ENCODE peak calls at places on chromosomes 2 and 18, in nine cellular contexts. T, S, K, H, G, V, Q, O and P are unnamed samples. For H3K9me3 and H3K4me1, the result is how much of the 10 kb centered on the place peaks cover.

GRCh38 chr2:120320318-120320851 is 25.6 kb upstream of the INHBB start:
- DNase-seq in K (no peak), Q (no peak), S (no peak), H (no peak), V (no peak), O (no peak), G (no peak), T (peak), P (no peak)

GRCh38 chr2:203636896-203637818 is 69.3 kb upstream of the CD28 start:
- DNase-seq in K (no peak), V (no peak), S (peak), T (no peak), O (peak), H (no peak), G (no peak), Q (no peak), P (no peak)

GRCh38 chr2:8575011-8575750 is 106.7 kb upstream of the ID2 start:
- DNase-seq in H (peak), O (no peak), G (no peak), T (peak), S (no peak), K (peak), Q (no peak), V (peak), P (no peak)

GRCh38 chr2:76391663-76392062 is 680.9 kb upstream of the GCFC2 start:
- DNase-seq in S (no peak), Q (peak), G (no peak), H (no peak), K (no peak), V (no peak), T (no peak), O (no peak), P (no peak)

GRCh38 chr2:109209412-109209811 is 80.4 kb downstream of the SH3RF3 start:
- DNase-seq in V (no peak), T (peak), O (peak), G (no peak), K (no peak), S (no peak), Q (no peak), H (no peak), P (no peak)

GRCh38 chr2:121777699-121778058 is 22.2 kb downstream of the TSN start:
- DNase-seq in H (no peak), V (no peak), S (no peak), G (no peak), T (peak), Q (no peak), O (no peak), K (no peak), P (no peak)

GRCh38 chr2:215796160-215796559 is 217.2 kb downstream of the MREG start:
- DNase-seq in T (peak), G (no peak), Q (no peak), H (no peak), K (no peak), V (no peak), O (peak), S (no peak), P (no peak)

GRCh38 chr2:213806125-213806726 is 522.0 kb downstream of the SPAG16 start:
- DNase-seq in H (no peak), V (no peak), O (no peak), S (no peak), G (no peak), T (peak), K (no peak), Q (no peak), P (no peak)

GRCh38 chr2:120360307-120360855 is 14.4 kb downstream of the INHBB start:
- DNase-seq in T (peak), G (no peak), S (no peak), K (no peak), O (no peak), Q (no peak), V (no peak), H (no peak), P (no peak)

GRCh38 chr2:222903234-222904220 is 42.7 kb downstream of the ACSL3 start:
- DNase-seq in Q (peak), T (peak), H (peak), V (peak), K (peak), O (peak), G (no peak), S (no peak), P (peak)

GRCh38 chr2:174335605-174336402 is 1.1 kb downstream of the SP9 start:
- DNase-seq in H (no peak), Q (no peak), S (no peak), V (no peak), K (peak), T (no peak), G (no peak), O (peak), P (no peak)

GRCh38 chr2:27281855-27282559 is at the start of gene TRIM54:
- DNase-seq in S (no peak), V (no peak), H (no peak), O (peak), Q (peak), T (peak), G (no peak), K (no peak), P (peak)

GRCh38 chr2:42761554-42761953 is 2.4 kb downstream of the OXER1 start:
- DNase-seq in V (no peak), H (no peak), Q (no peak), S (no peak), O (no peak), K (no peak), T (no peak), G (no peak), P (no peak)

GRCh38 chr2:15354596-15355359 is 206.4 kb downstream of the NBAS start:
- DNase-seq in S (no peak), V (no peak), Q (no peak), O (peak), H (no peak), K (no peak), T (no peak), G (no peak), P (no peak)

GRCh38 chr2:42513252-42513918 is 19.6 kb upstream of the KCNG3 start:
- DNase-seq in V (no peak), S (no peak), O (peak), G (no peak), H (peak), T (peak), K (no peak), Q (peak), P (peak)

GRCh38 chr2:6883448-6884122 is 6.0 kb downstream of the RSAD2 start:
- DNase-seq in O (no peak), T (no peak), H (no peak), Q (peak), K (no peak), V (no peak), S (no peak), G (no peak), P (no peak)

DNA sequence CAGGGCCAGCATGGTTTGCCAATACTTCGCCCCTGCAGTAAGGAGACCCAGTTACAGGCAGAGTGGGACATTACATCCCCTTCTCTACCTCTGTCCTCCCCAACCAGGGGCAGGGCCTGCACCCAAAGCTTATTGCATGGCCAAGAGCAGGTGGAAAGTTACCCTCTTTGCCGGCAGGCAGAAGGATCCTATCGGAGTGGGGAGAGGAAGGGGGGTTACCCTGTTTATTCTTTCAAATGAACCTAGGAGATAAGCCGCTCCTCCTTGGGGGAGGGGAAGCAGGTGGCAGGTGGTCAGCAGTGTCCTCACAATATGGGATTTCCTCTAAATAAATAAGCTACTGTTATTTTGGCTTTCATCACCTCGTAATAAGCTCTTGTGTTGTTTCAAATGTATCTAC is 53.9 kb downstream of the SPATS2L start:
- DNase-seq in Q (no peak), T (no peak), G (no peak), S (no peak), V (no peak), H (no peak), O (no peak), K (no peak), P (no peak)
- H3K4me3 ChIP-seq in Q (no peak), T (no peak), G (no peak), S (no peak), V (no peak), H (no peak), O (no peak), K (no peak), P (no peak)

GRCh38 chr2:26033270-26033768 is 565 bp upstream of the RAB10 start:
- DNase-seq in G (peak), Q (no peak), T (peak), V (no peak), H (no peak), S (peak), K (no peak), O (peak), P (peak)
- H3K9me3 ChIP-seq in G (under half), Q (under half), T (under half), V (under half), H (under half), S (under half), K (under half), O (under half), P (under half)

GRCh38 chr18:10056506-10056905 is 142.7 kb downstream of the VAPA start:
- DNase-seq in O (no peak), Q (no peak), V (no peak), K (no peak), G (no peak), S (peak), T (no peak), H (no peak), P (no peak)

GRCh38 chr18:10055125-10055750 is 141.4 kb downstream of the VAPA start:
- DNase-seq in Q (no peak), S (peak), O (no peak), H (no peak), K (no peak), T (no peak), G (no peak), V (no peak), P (no peak)

GRCh38 chr18:10059610-10060468 is 146.0 kb downstream of the VAPA start:
- DNase-seq in H (no peak), S (peak), T (peak), K (no peak), G (no peak), Q (peak), O (no peak), V (no peak), P (no peak)

GRCh38 chr18:10057808-10058791 is 144.3 kb downstream of the VAPA start:
- DNase-seq in H (no peak), V (no peak), O (no peak), G (no peak), K (no peak), T (peak), S (peak), Q (no peak), P (no peak)

DNA sequence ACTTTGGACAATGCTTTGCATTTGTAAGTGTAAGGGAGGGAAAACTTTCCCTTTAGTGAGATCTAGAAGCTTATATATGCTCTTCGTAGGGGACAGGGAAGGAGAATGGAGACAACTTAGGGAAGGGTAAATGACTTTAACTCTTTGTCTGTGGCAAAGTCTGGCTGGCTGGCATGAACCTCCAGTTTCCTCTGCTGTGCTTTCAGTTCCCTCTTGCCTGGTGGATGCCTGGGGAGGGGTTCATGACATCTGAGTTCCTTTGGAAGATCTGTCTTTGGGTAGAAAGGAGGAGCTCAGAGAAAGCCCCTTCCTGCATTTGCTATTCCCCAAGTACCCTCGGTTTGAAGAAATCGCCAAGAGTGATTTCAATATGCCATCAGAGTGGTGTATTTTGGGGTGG is 143.6 kb downstream of the VAPA start:
- DNase-seq in O (no peak), V (no peak), S (peak), Q (no peak), T (no peak), K (no peak), H (no peak), G (no peak), P (no peak)
- H3K4me1 ChIP-seq in O (under half), V (under half), S (under half), Q (under half), T (under half), K (under half), H (under half), G (under half), P (under half)

DNA sequence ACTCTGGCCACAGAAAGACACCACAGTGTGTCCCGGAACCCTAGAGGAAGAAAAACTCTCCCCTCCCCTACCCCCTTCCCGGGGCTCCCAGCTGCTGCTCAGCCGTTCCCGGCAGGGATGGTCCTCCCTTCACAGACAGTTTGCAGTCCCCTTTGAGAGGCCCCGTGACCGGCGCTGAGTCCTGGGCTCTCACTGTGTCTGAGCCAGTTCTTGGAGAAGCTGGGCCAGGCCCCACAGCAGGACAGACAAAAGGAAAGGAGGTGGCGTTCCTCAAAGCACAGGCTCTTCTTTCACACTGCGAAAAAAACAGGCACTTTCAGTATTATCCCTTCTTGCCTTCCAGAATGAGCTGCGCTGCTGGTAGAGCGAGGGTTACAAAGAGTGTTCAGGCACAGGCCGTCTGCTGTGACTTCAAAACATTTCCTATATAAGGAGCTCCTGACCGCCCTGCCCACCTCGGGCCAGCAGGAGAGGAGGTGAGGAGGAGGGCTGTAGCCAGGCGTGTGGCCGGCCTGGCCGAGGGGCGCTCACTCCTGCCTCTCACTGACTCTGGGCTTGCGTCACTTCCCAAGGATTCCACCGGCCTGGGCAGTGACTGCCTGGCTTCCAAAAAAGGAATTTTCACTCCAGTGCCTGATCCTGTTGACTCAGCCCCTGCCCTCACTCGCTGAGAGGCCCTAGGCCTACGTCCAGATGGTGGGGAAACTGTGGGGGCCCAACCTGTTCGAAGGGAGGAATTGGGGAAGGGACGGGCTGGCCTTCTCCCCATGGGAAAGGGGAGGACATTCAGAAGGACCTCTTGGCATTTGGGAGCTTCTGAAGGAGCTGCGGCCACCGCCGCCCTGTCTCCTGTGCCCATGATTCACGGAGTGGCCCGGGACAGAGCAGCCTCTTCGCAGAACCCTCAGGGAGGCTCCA is 24.9 kb downstream of the CIDEA start:
- DNase-seq in G (no peak), O (peak), Q (peak), H (no peak), V (no peak), S (peak), K (no peak), T (peak), P (no peak)
- H3K4me3 ChIP-seq in G (no peak), O (no peak), Q (peak), H (no peak), V (no peak), S (peak), K (no peak), T (peak), P (no peak)

DNA sequence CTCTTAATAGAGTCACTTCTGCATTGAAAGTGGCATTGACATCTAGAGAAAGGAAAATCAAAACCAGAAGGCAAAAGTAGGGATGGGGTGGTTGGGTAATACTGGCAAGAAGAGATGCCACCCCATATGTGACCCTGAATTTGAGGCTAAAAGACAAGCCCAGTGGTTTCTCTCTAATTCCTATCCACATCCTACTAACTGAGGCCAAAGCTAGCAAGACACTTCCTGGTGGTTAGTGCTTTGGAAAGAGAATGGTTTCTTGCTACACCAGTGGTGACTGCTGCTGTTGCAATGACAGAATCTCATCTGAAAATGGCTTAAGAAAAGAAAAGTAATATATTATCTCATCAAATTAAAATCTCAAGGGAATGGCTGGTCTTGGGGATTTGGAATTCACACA is 640.6 kb downstream of the EPHA4 start:
- DNase-seq in Q (no peak), K (no peak), V (no peak), H (no peak), O (no peak), T (no peak), G (no peak), S (no peak), P (no peak)
- H3K9me3 ChIP-seq in Q (under half), K (under half), V (under half), H (under half), O (under half), T (under half), G (under half), S (under half), P (under half)